ENCODE peak calls at places on chromosomes 6 and 20, in six cellular contexts. Z is iris pigment epithelial cell, A is fibroblast of the conjunctiva, L is SJSA1, V is WERI-Rb-1, G is heart left ventricle. W is an unnamed sample.

GRCh38 chr6:28769626-28770402 is 154.0 kb downstream of the TRIM27 start:
- DNase-seq in Z (peak; percentile 57), A (peak; percentile 33), L (no peak), V (peak; percentile 63), G (no peak), W (no peak)

GRCh38 chr6:21048047-21048446 is 513.8 kb downstream of the CDKAL1 start:
- DNase-seq in Z (no peak), A (no peak), L (no peak), V (no peak), G (no peak), W (no peak)

GRCh38 chr6:152642578-152643375 is 5.6 kb upstream of the SYNE1 start:
- DNase-seq in Z (peak; percentile 71), A (peak; percentile 32), L (peak; percentile 42), V (peak; percentile 67), G (peak; percentile 73), W (peak; percentile 48)

GRCh38 chr20:60365882-60366281 is 407.7 kb downstream of the CDH26 start:
- DNase-seq in Z (no peak), A (no peak), L (no peak), V (no peak), G (no peak), W (no peak)

GRCh38 chr6:121839891-121840290 is 404.4 kb downstream of the GJA1 start:
- DNase-seq in Z (no peak), A (no peak), L (no peak), V (no peak), G (no peak), W (no peak)

GRCh38 chr20:15708984-15709598 is 864.2 kb downstream of the KIF16B start:
- DNase-seq in Z (no peak), A (no peak), L (no peak), V (peak; percentile 71), G (peak; percentile 66), W (peak; percentile 49)

GRCh38 chr20:23646106-23646958 is 8.6 kb upstream of the CST3 start:
- DNase-seq in Z (no peak), A (no peak), L (no peak), V (no peak), G (no peak), W (no peak)

GRCh38 chr6:53986165-53986720 is 125.0 kb upstream of the MLIP start:
- DNase-seq in Z (peak; percentile 81), A (peak; percentile 61), L (no peak), V (peak; percentile 55), G (no peak), W (peak; percentile 42)

GRCh38 chr6:152552616-152553209 is 84.4 kb downstream of the SYNE1 start:
- DNase-seq in Z (peak; percentile 79), A (peak; percentile 58), L (peak; percentile 54), V (peak; percentile 75), G (peak; percentile 74), W (peak; percentile 59)

GRCh38 chr6:117605169-117605826 is 3.0 kb upstream of the GOPC start:
- DNase-seq in Z (peak; percentile 83), A (peak; percentile 84), L (peak; percentile 52), V (peak; percentile 58), G (no peak), W (peak; percentile 60)

GRCh38 chr6:156949376-156949775 is 172.2 kb downstream of the ARID1B start:
- DNase-seq in Z (peak; percentile 77), A (no peak), L (peak; percentile 66), V (no peak), G (no peak), W (peak; percentile 36)

GRCh38 chr20:48463096-48463710 is 364.6 kb downstream of the PREX1 start:
- DNase-seq in Z (no peak), A (no peak), L (no peak), V (no peak), G (no peak), W (no peak)

W was measured in body of pancreas.